ENCODE peak calls at places on chromosomes 7 and 10, in six cellular contexts. T is AG08395; M is NCI-H774; Q is upper lobe of right lung; E is activated CD8-positive, alpha-beta memory T cell treated with anti-CD3 and anti-CD28 coated beads for 48 hours; W is cardiac septum. Y is an unnamed sample.

GRCh38 chr7:23184709-23185354 is 3.0 kb downstream of the NUP42 start:
- DNase-seq in T (peak), M (no peak), Q (no peak), E (no peak), W (no peak), Y (peak)

GRCh38 chr7:41925946-41926345 is 223.1 kb upstream of the INHBA start:
- DNase-seq in T (no peak), M (no peak), Q (no peak), E (no peak), W (no peak), Y (no peak)

GRCh38 chr10:87505366-87506113 is 847 bp downstream of the MINPP1 start:
- DNase-seq in T (peak), M (no peak), Q (peak), E (peak), W (no peak), Y (peak)

GRCh38 chr10:132829403-132829802 is 43.5 kb upstream of the NKX6-2 start:
- DNase-seq in T (no peak), M (no peak), Q (no peak), E (no peak), W (peak), Y (no peak)

GRCh38 chr10:66246177-66246576 is 679.7 kb upstream of the LRRTM3 start:
- DNase-seq in T (no peak), M (no peak), Q (no peak), E (no peak), W (no peak), Y (no peak)

GRCh38 chr7:127080576-127080975 is 172.2 kb downstream of the GRM8 start:
- DNase-seq in T (no peak), M (no peak), Q (no peak), E (no peak), W (no peak), Y (no peak)

GRCh38 chr10:101331960-101332359 is 22.0 kb upstream of the BTRC start:
- DNase-seq in T (no peak), M (no peak), Q (no peak), E (no peak), W (no peak), Y (no peak)

GRCh38 chr7:65235586-65235985 is 138.1 kb upstream of the ZNF92 start:
- DNase-seq in T (no peak), M (no peak), Q (no peak), E (no peak), W (no peak), Y (no peak)

GRCh38 chr10:51910189-51910588 is 210.8 kb upstream of the CSTF2T start:
- DNase-seq in T (no peak), M (no peak), Q (no peak), E (no peak), W (no peak), Y (no peak)

GRCh38 chr10:29636178-29636577 is 1.4 kb upstream of the SVIL start:
- DNase-seq in T (peak), M (peak), Q (no peak), E (no peak), W (no peak), Y (no peak)

GRCh38 chr7:5702876-5703571 is 78.4 kb downstream of the RNF216 start:
- DNase-seq in T (no peak), M (peak), Q (no peak), E (no peak), W (peak), Y (peak)

GRCh38 chr10:4194231-4194630 is 409.2 kb upstream of the KLF6 start:
- DNase-seq in T (no peak), M (no peak), Q (no peak), E (no peak), W (no peak), Y (no peak)

GRCh38 chr7:78702770-78703169 is 750.7 kb downstream of the MAGI2 start:
- DNase-seq in T (peak), M (no peak), Q (no peak), E (no peak), W (no peak), Y (no peak)

GRCh38 chr7:16695621-16696237 is 49.7 kb downstream of the BZW2 start:
- DNase-seq in T (peak), M (no peak), Q (no peak), E (no peak), W (no peak), Y (peak)

GRCh38 chr7:142556745-142557144 is 192.5 kb upstream of the PRSS1 start:
- DNase-seq in T (peak), M (no peak), Q (peak), E (no peak), W (no peak), Y (peak)

GRCh38 chr7:77696643-77697534 is 630 bp downstream of the RSBN1L start:
- DNase-seq in T (peak), M (peak), Q (peak), E (peak), W (peak), Y (peak)

GRCh38 chr7:137025469-137026175 is 157.2 kb downstream of the CHRM2 start:
- DNase-seq in T (peak), M (no peak), Q (no peak), E (no peak), W (no peak), Y (no peak)

GRCh38 chr10:114550756-114551290 is 107.3 kb downstream of the ABLIM1 start:
- DNase-seq in T (peak), M (peak), Q (no peak), E (no peak), W (no peak), Y (peak)